ENCODE peak calls at places on chromosomes 13 and 19, in ten cellular contexts. M is neural progenitor cell; E is thoracic aorta; S is IMR-90; Z is DND-41; H is fibroblast of lung; P is CD8-positive, alpha-beta memory T cell; C is psoas muscle; N is ovary; Y is endodermal cell. B is an unnamed sample.

GRCh38 chr13:24650157-24650556 is 30.1 kb upstream of the ATP12A start:
- DNase-seq in E (no peak), N (no peak), P (no peak), S (peak; percentile 40), C (no peak), H (peak; percentile 32), M (no peak), Z (no peak), Y (no peak), B (no peak)

GRCh38 chr13:43132228-43132627 is 108.8 kb downstream of the DNAJC15 start:
- DNase-seq in E (no peak), P (no peak), Z (no peak), M (peak; percentile 74), H (peak; percentile 54), S (peak; percentile 36), C (no peak), N (no peak), Y (peak; percentile 87), B (no peak)

GRCh38 chr13:27354379-27354778 is 70.0 kb upstream of the GTF3A start:
- DNase-seq in Z (no peak), Y (no peak), C (no peak), S (peak; percentile 77), N (no peak), P (no peak), H (peak; percentile 60), E (no peak), M (no peak), B (no peak)

GRCh38 chr19:16598848-16599247 is 26.6 kb upstream of the SLC35E1 start:
- DNase-seq in P (no peak), Z (no peak), N (no peak), H (no peak), E (no peak), M (no peak), Y (no peak), C (no peak), S (no peak), B (no peak)

GRCh38 chr13:102571075-102571474 is 25.7 kb upstream of the TPP2 start:
- DNase-seq in Z (no peak), N (no peak), C (no peak), H (no peak), P (no peak), Y (peak; percentile 58), M (no peak), E (no peak), S (no peak), B (no peak)

GRCh38 chr13:28161370-28161769 is 23.0 kb downstream of the PAN3 start:
- DNase-seq in C (no peak), E (no peak), S (peak; percentile 36), Z (no peak), H (peak; percentile 71), Y (peak; percentile 68), M (peak; percentile 59), N (no peak), P (no peak), B (no peak)

GRCh38 chr19:16160943-16161560 is 12.3 kb downstream of the CIB3 start:
- DNase-seq in N (no peak), Y (no peak), M (no peak), H (peak; percentile 82), C (no peak), Z (no peak), S (peak; percentile 87), E (no peak), P (no peak), B (no peak)

GRCh38 chr13:101530293-101530692 is 77.8 kb downstream of the ITGBL1 start:
- DNase-seq in P (no peak), E (no peak), N (no peak), H (no peak), Y (no peak), M (no peak), C (no peak), S (peak; percentile 39), Z (no peak), B (no peak)

GRCh38 chr13:66844933-66845332 is 385.2 kb downstream of the PCDH9 start:
- DNase-seq in C (no peak), P (no peak), M (no peak), H (no peak), S (no peak), Z (no peak), Y (no peak), E (no peak), N (no peak), B (no peak)

GRCh38 chr19:16198363-16198636 is 589 bp downstream of the AP1M1 start:
- DNase-seq in E (no peak), Z (no peak), C (no peak), S (no peak), P (no peak), N (no peak), Y (no peak), H (no peak), M (no peak), B (no peak)

DNA sequence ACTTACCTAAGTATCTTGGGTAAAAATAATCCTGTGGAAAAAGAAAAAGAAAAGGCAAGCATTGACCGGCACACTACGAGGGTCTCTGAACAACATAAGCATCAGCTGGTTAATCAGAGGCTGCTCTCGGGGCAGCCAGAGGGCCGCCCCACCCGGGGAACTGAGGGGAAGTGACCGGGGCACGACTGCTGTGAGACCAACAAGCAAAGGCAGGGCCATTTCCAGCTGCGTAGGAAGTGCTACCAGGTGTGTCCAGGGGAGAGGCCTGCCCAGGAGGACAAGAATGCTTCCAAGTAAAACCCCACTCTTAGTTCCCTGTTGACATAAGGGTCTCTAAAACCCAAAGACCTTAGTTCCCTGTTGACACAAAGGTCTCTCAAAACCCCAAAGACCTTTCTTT is 15.9 kb downstream of the GAS6 start:
- DNase-seq in C (no peak), E (no peak), P (no peak), M (no peak), N (no peak), Y (peak; percentile 34), Z (no peak), S (no peak), H (no peak), B (no peak)
- H3K36me3 ChIP-seq in C (no peaks in the 10 kb centered on the region), E (peaks cover 27% of the 10 kb centered on the region), P (no peaks in the 10 kb centered on the region), M (no peaks in the 10 kb centered on the region), N (no peaks in the 10 kb centered on the region), Y (peaks cover 14% of the 10 kb centered on the region), Z (no peaks in the 10 kb centered on the region), S (peaks cover 53% of the 10 kb centered on the region), H (peaks cover 18% of the 10 kb centered on the region), B (no peaks in the 10 kb centered on the region)

GRCh38 chr19:13040232-13040915 is 45.1 kb downstream of the NFIX start:
- DNase-seq in C (no peak), H (no peak), P (no peak), Z (no peak), Y (no peak), N (no peak), S (no peak), E (no peak), M (no peak), B (no peak)
- H3K4me1 ChIP-seq in C (peaks cover 96% of the 10 kb centered on the region), H (peaks cover 49% of the 10 kb centered on the region), P (peaks cover 26% of the 10 kb centered on the region), Z (no peaks in the 10 kb centered on the region), Y (no peaks in the 10 kb centered on the region), N (peaks cover 34% of the 10 kb centered on the region), S (peaks cover 55% of the 10 kb centered on the region), E (peaks cover 69% of the 10 kb centered on the region), M (no peaks in the 10 kb centered on the region), B (peaks cover 12% of the 10 kb centered on the region)

GRCh38 chr19:54461201-54462071 is 2.1 kb downstream of the LENG9 start:
- DNase-seq in H (no peak), M (no peak), P (no peak), N (no peak), C (peak; percentile 57), Y (peak; percentile 48), Z (no peak), S (peak; percentile 54), E (no peak), B (no peak)
- H3K27ac ChIP-seq in H (peak overlapping the region; percentile 96), M (no peak overlapping the region), P (no peak overlapping the region), N (no peak overlapping the region), C (peak overlapping the region; percentile 91), Y (no peak overlapping the region), Z (no peak overlapping the region), S (peak overlapping the region; percentile 94), E (no peak overlapping the region), B (peak overlapping the region; percentile 99)

GRCh38 chr13:112854321-112854720 is 114.7 kb upstream of the MCF2L start:
- DNase-seq in E (no peak), N (no peak), M (no peak), C (no peak), S (no peak), Y (no peak), H (no peak), P (no peak), Z (no peak), B (no peak)
- H3K36me3 ChIP-seq in E (peaks cover 13% of the 10 kb centered on the region), N (no peaks in the 10 kb centered on the region), M (no peaks in the 10 kb centered on the region), C (peaks cover 3% of the 10 kb centered on the region), S (peaks cover 36% of the 10 kb centered on the region), Y (peaks cover 97% of the 10 kb centered on the region), H (no peaks in the 10 kb centered on the region), P (peaks cover 3% of the 10 kb centered on the region), Z (peaks cover 78% of the 10 kb centered on the region), B (peaks cover 12% of the 10 kb centered on the region)

B was measured in pancreas.